ENCODE peak calls at places on chromosomes 11 and 22, in ten cellular contexts. J is GM23248; K is ovary; X is tibial artery; B is Caco-2; W is MM.1S; D is iPS DF 6.9; F is spleen; S is GM23338; Y is CD8-positive, alpha-beta memory T cell. I is an unnamed sample.

GRCh38 chr11:71542382-71542781 is 4.6 kb downstream of the KRTAP5-8 start:
- DNase-seq in J (no peak), K (no peak), X (no peak), B (no peak), W (no peak), D (no peak), F (no peak), S (no peak), Y (no peak), I (no peak)

GRCh38 chr11:134340354-134340964 is 8.7 kb downstream of the GLB1L2 start:
- DNase-seq in J (no peak), K (no peak), X (no peak), B (no peak), W (no peak), D (no peak), F (no peak), S (no peak), Y (no peak), I (no peak)

GRCh38 chr22:39818050-39818449 is 75.5 kb downstream of the ENTHD1 start:
- DNase-seq in J (peak; percentile 68), K (no peak), X (no peak), B (no peak), W (no peak), D (no peak), F (no peak), S (no peak), Y (no peak), I (peak; percentile 55)

GRCh38 chr11:120235024-120235628 is 4.8 kb upstream of the POU2F3 start:
- DNase-seq in J (peak; percentile 56), K (peak; percentile 47), X (no peak), B (peak; percentile 89), W (peak; percentile 67), D (peak; percentile 78), F (no peak), S (peak; percentile 92), Y (peak; percentile 8), I (no peak)

GRCh38 chr22:43337385-43337784 is 5.8 kb downstream of the SCUBE1 start:
- DNase-seq in J (peak; percentile 23), K (no peak), X (no peak), B (no peak), W (no peak), D (no peak), F (peak; percentile 66), S (no peak), Y (no peak), I (no peak)

GRCh38 chr11:64206457-64207246 is at the start of gene FERMT3:
- DNase-seq in J (no peak), K (no peak), X (no peak), B (no peak), W (peak; percentile 46), D (no peak), F (peak; percentile 97), S (no peak), Y (peak; percentile 61), I (no peak)

GRCh38 chr11:110774138-110775014 is 62.1 kb upstream of the ARHGAP20 start:
- DNase-seq in J (peak; percentile 29), K (no peak), X (no peak), B (no peak), W (no peak), D (no peak), F (no peak), S (no peak), Y (no peak), I (no peak)

GRCh38 chr11:106998126-106998525 is 20.1 kb downstream of the GUCY1A2 start:
- DNase-seq in J (peak; percentile 83), K (no peak), X (no peak), B (no peak), W (no peak), D (no peak), F (no peak), S (no peak), Y (no peak), I (no peak)

GRCh38 chr22:41487037-41487963 is 18.4 kb downstream of the ACO2 start:
- DNase-seq in J (no peak), K (no peak), X (no peak), B (no peak), W (no peak), D (no peak), F (no peak), S (no peak), Y (no peak), I (no peak)

GRCh38 chr11:62423012-62423411 is 4.2 kb downstream of the SCGB1A1 start:
- DNase-seq in J (no peak), K (no peak), X (no peak), B (no peak), W (no peak), D (no peak), F (no peak), S (no peak), Y (no peak), I (no peak)

GRCh38 chr11:46129133-46129532 is 7.9 kb upstream of the PHF21A start:
- DNase-seq in J (no peak), K (no peak), X (no peak), B (no peak), W (no peak), D (no peak), F (no peak), S (no peak), Y (no peak), I (no peak)

GRCh38 chr11:124294697-124295096 is 19.1 kb downstream of the OR8D1 start:
- DNase-seq in J (no peak), K (no peak), X (no peak), B (no peak), W (no peak), D (no peak), F (no peak), S (no peak), Y (no peak), I (no peak)

GRCh38 chr22:38233427-38233826 is 31.6 kb downstream of the MAFF start:
- DNase-seq in J (peak; percentile 32), K (no peak), X (no peak), B (no peak), W (no peak), D (no peak), F (no peak), S (no peak), Y (no peak), I (no peak)

GRCh38 chr11:102553835-102554282 is 23.3 kb upstream of the MMP7 start:
- DNase-seq in J (no peak), K (no peak), X (no peak), B (no peak), W (no peak), D (no peak), F (no peak), S (no peak), Y (no peak), I (no peak)

GRCh38 chr11:72793081-72793451 is 781 bp downstream of the STARD10 start:
- DNase-seq in J (no peak), K (no peak), X (no peak), B (no peak), W (no peak), D (no peak), F (no peak), S (no peak), Y (no peak), I (no peak)
- H3K4me3 ChIP-seq in J (peak overlapping the region; percentile 95), K (peak overlapping the region; percentile 69), X (peak overlapping the region; percentile 63), B (no peak overlapping the region), W (no peak overlapping the region), D (no peak overlapping the region), F (no peak overlapping the region), S (peak overlapping the region; percentile 72), Y (peak overlapping the region; percentile 97), I (peak overlapping the region; percentile 65)

GRCh38 chr11:114296190-114296978 is at the start of gene NNMT:
- DNase-seq in J (peak; percentile 98), K (peak; percentile 77), X (peak; percentile 92), B (no peak), W (no peak), D (no peak), F (no peak), S (no peak), Y (no peak), I (peak; percentile 95)
- H3K4me3 ChIP-seq in J (peak within 1 kb of the TSS; percentile 99), K (peak within 1 kb of the TSS; percentile 36), X (peak within 1 kb of the TSS; percentile 64), B (no peak within 1 kb of the TSS), W (no peak within 1 kb of the TSS), D (no peak within 1 kb of the TSS), F (peak within 1 kb of the TSS; percentile 32), S (no peak within 1 kb of the TSS), Y (no peak within 1 kb of the TSS), I (peak within 1 kb of the TSS; percentile 59)

GRCh38 chr11:68843703-68844312 is 2.1 kb upstream of the CPT1A start:
- DNase-seq in J (no peak), K (peak; percentile 59), X (peak; percentile 74), B (peak; percentile 91), W (peak; percentile 92), D (peak; percentile 50), F (peak; percentile 96), S (peak; percentile 92), Y (peak; percentile 56), I (no peak)

GRCh38 chr11:68840661-68841653 is 759 bp downstream of the CPT1A start:
- DNase-seq in J (peak; percentile 76), K (peak; percentile 67), X (peak; percentile 77), B (no peak), W (peak; percentile 57), D (no peak), F (peak; percentile 93), S (peak; percentile 73), Y (no peak), I (no peak)

GRCh38 chr11:68843052-68843561 is 1.4 kb upstream of the CPT1A start:
- DNase-seq in J (peak; percentile 62), K (peak; percentile 49), X (no peak), B (no peak), W (peak; percentile 85), D (no peak), F (peak; percentile 81), S (peak; percentile 72), Y (peak; percentile 42), I (no peak)

GRCh38 chr11:68841718-68842426 is at the start of gene CPT1A:
- DNase-seq in J (peak; percentile 92), K (peak; percentile 80), X (peak; percentile 88), B (peak; percentile 74), W (peak; percentile 81), D (no peak), F (peak; percentile 96), S (peak; percentile 78), Y (peak; percentile 65), I (peak; percentile 11)

DNA sequence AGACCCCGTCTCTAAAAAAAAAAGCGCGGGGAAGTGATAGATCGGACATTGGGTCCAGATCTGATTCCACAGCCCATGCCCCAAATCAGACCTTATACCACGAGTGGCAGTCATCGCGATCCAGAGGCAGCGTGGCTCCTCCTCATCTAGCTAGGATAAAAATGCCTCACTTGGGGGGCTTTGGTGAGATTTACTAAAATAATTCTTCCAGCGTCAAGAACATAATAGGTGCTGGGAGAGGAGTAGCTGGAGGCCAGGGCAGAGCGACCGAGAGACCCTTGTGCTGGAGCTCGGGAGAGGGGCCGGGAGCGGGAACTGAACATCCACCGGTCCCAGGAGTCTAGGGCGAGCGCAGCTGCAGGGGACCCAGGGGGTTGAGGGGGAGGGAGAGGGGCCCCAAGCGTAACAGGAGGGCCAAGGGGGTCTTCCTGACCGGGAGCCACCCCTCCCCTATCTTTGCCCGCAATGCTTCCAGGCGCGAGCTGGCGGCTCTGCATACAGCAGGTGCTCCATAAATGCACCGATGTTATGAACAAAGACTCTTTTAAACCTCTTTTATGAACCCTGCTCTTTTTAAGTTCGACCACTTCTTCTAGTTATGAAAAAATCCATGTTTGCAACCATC is 823 bp upstream of the CPT1A start:
- DNase-seq in J (no peak), K (no peak), X (no peak), B (no peak), W (peak; percentile 10), D (no peak), F (peak; percentile 84), S (no peak), Y (no peak), I (no peak)
- H3K4me3 ChIP-seq in J (peak overlapping the region; percentile 76), K (peak overlapping the region; percentile 66), X (peak overlapping the region; percentile 95), B (no peak overlapping the region), W (peak overlapping the region; percentile 68), D (no peak overlapping the region), F (peak overlapping the region; percentile 84), S (peak overlapping the region; percentile 74), Y (peak overlapping the region; percentile 76), I (peak overlapping the region; percentile 25)

GRCh38 chr11:47349521-47350095 is 2.9 kb downstream of the MYBPC3 start:
- DNase-seq in J (no peak), K (no peak), X (no peak), B (no peak), W (no peak), D (no peak), F (no peak), S (no peak), Y (no peak), I (no peak)
- H3K4me3 ChIP-seq in J (no peak overlapping the region), K (no peak overlapping the region), X (no peak overlapping the region), B (no peak overlapping the region), W (no peak overlapping the region), D (no peak overlapping the region), F (no peak overlapping the region), S (no peak overlapping the region), Y (no peak overlapping the region), I (no peak overlapping the region)